ENCODE peak calls at places on chromosomes 7 and 10, in five cellular contexts. T, L, D, J and W are unnamed samples.

GRCh38 chr10:129323877-129324276 is 143.2 kb upstream of the MGMT start:
- DNase-seq in T (no peak), L (no peak), D (no peak), J (no peak), W (no peak)

GRCh38 chr7:77327067-77327931 is 88.8 kb downstream of the GSAP start:
- DNase-seq in T (peak), L (peak), D (peak), J (no peak), W (no peak)

GRCh38 chr10:49642311-49642710 is 28.5 kb downstream of the CHAT start:
- DNase-seq in T (no peak), L (no peak), D (no peak), J (no peak), W (no peak)

GRCh38 chr7:5300366-5300765 is 17.6 kb downstream of the SLC29A4 start:
- DNase-seq in T (no peak), L (no peak), D (no peak), J (no peak), W (no peak)

GRCh38 chr10:118547282-118547681 is 48.2 kb downstream of the PRLHR start:
- DNase-seq in T (no peak), L (no peak), D (no peak), J (no peak), W (no peak)

GRCh38 chr10:17910144-17910789 is 41.5 kb upstream of the SLC39A12 start:
- DNase-seq in T (no peak), L (peak), D (peak), J (peak), W (no peak)

GRCh38 chr7:112596260-112596659 is 115.5 kb downstream of the LSMEM1 start:
- DNase-seq in T (no peak), L (peak), D (no peak), J (no peak), W (no peak)

GRCh38 chr7:157552295-157552993 is 215.6 kb downstream of the DNAJB6 start:
- DNase-seq in T (peak), L (no peak), D (no peak), J (no peak), W (no peak)

DNA sequence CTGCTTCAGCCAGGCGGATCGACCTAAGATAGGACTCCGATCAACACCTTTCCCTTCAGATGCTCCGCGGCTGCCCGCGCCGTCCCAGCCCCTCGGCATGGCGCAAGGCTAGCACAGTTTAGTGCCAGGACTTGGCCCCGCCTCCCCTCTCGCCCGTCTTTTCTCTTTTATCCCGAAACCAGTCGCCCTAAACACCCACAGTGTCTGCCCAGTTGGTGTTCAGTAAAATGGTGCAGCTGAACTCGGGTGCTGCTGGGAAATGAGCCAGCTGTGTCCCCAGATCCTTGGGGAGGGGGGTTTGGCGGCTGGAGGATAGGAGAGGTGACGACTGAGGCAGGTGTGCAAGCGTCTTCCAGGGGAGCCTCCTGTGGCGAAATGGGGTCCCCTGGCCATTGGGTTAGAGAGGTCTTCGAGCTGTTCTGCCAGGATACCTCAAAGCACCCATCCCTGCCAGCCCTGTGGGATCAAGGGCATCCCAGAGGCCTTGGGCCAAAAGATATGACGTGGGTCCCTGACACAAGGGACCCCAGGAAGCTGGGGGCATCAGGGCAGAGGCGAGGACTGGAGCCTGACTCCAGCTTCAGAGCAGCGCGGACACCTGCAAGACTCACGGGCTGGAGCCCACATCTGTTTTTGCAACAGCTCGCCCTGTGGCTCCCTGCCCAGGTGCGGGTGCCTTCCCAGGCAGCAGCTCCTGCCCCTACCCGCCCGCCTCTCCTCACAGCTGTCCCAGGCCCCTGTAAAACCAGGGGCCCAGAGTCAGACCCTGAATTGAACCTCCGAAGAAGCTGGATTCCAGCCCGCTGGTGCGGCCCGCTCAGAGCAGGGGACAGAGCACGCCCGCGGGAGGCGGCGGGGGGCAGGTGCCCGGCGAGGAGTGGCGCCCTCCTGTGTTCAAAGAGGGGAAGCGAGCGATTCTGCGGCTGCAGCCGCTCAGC is 88.8 kb downstream of the BEND7 start:
- DNase-seq in T (peak), L (no peak), D (peak), J (peak), W (peak)
- H3K4me3 ChIP-seq in T (no peak), L (no peak), D (peak), J (peak), W (peak)

GRCh38 chr10:1362589-1363465 is 306.6 kb downstream of the WDR37 start:
- DNase-seq in T (no peak), L (no peak), D (no peak), J (no peak), W (no peak)

GRCh38 chr10:1360581-1361164 is 304.5 kb downstream of the WDR37 start:
- DNase-seq in T (no peak), L (no peak), D (no peak), J (no peak), W (no peak)

GRCh38 chr10:1359599-1359955 is 303.4 kb downstream of the WDR37 start:
- DNase-seq in T (no peak), L (no peak), D (no peak), J (no peak), W (no peak)

GRCh38 chr10:1360011-1360580 is 303.9 kb downstream of the WDR37 start:
- DNase-seq in T (no peak), L (no peak), D (no peak), J (no peak), W (no peak)

DNA sequence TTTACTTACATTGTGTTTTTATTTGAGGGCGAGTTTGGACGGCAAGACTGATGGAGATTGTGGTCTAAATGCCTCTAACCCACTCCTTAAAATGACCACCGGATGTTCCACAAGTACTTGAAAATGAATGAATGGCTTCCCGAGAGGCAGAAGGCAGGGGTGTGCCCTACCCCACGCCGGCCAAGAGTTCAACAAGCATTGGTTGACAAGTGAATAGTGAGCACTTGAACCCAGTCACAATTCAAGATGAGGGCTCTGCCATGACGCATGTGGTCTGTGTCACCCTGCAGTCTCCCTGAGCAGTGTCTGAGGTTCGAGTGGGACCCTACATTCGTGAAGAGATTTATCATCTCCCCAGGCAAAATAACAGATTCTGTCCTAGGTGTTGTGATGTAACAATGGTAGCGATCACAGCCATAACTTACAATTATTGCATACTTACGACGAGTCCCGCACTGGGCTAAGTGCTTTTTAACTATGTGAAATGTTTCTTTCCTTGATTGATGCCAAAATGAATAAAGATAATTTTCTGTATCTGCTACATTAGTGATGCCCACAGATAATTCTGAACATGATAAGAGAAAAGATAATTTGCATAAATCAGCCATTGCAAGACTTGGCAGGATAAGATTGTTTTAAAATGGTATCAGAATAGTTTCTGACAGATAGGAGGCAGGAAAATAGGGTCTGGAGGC is 305.4 kb downstream of the WDR37 start:
- DNase-seq in T (no peak), L (no peak), D (no peak), J (no peak), W (no peak)
- H3K4me3 ChIP-seq in T (no peak), L (no peak), D (no peak), J (no peak), W (no peak)

GRCh38 chr10:37857287-37858211 is at the start of gene ZNF248:
- DNase-seq in T (peak), L (peak), D (peak), J (peak), W (peak)

GRCh38 chr10:37854606-37855005 is 2.8 kb downstream of the ZNF248 start:
- DNase-seq in T (no peak), L (peak), D (peak), J (no peak), W (no peak)

GRCh38 chr10:37856881-37857286 is 526 bp downstream of the ZNF248 start:
- DNase-seq in T (peak), L (peak), D (peak), J (peak), W (peak)

GRCh38 chr10:37860494-37861190 is 3.2 kb upstream of the ZNF248 start:
- DNase-seq in T (no peak), L (peak), D (peak), J (peak), W (no peak)

DNA sequence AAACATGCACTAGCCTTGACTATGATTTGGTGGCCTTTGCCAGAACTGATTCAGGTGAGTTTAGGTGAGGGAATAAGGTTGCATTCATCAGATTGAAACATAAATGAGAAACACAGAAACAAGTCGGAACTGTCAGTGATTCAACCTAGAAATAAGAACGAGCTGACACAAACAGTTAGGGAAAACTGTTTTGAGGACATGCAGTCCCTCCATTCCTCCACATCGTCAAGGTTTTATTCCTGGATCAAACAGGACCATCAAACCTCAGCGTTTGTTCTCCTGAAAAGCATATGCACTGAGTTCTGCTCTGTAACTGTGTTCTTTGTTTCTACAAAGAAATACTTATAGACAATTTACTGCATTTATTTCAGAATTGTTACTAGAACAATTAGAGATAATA is 1.7 kb downstream of the ZNF248 start:
- DNase-seq in T (no peak), L (no peak), D (peak), J (no peak), W (no peak)
- H3K4me3 ChIP-seq in T (no peak), L (peak), D (peak), J (peak), W (no peak)

GRCh38 chr7:107998660-107999480 is 4.1 kb downstream of the LAMB1 start:
- DNase-seq in T (no peak), L (no peak), D (no peak), J (no peak), W (no peak)

GRCh38 chr7:107996072-107996824 is 6.7 kb downstream of the LAMB1 start:
- DNase-seq in T (no peak), L (peak), D (peak), J (no peak), W (no peak)

GRCh38 chr7:107999814-108000560 is 3.0 kb downstream of the LAMB1 start:
- DNase-seq in T (no peak), L (peak), D (no peak), J (no peak), W (no peak)

GRCh38 chr7:107995184-107996071 is 7.5 kb downstream of the LAMB1 start:
- DNase-seq in T (no peak), L (peak), D (peak), J (no peak), W (no peak)

DNA sequence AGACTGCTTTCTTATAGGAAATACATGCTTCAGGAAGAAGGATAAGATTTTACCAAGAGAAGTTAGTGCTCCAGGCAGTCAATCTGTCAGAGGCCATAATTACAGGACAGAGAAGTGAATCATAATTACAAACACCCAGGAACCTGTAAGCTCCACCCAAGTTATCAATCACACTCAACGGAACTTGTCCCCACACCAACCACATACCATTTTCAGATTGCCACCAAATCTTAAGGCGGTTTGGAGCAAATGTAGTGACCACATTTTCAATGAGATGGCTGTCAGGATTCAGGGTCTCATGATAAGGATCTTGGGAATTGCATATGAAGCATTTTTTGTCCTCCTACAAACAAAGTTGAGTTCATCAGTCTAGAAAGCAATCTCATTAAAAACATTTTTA is 4.8 kb downstream of the LAMB1 start:
- DNase-seq in T (no peak), L (no peak), D (peak), J (no peak), W (no peak)
- H3K4me3 ChIP-seq in T (no peak), L (no peak), D (peak), J (no peak), W (no peak)

GRCh38 chr10:26952094-26952493 is 91.3 kb upstream of the ABI1 start:
- DNase-seq in T (no peak), L (no peak), D (no peak), J (no peak), W (no peak)

GRCh38 chr10:26951650-26952049 is 90.9 kb upstream of the ABI1 start:
- DNase-seq in T (no peak), L (no peak), D (no peak), J (no peak), W (no peak)

GRCh38 chr10:26944261-26944882 is 83.6 kb upstream of the ABI1 start:
- DNase-seq in T (no peak), L (no peak), D (no peak), J (no peak), W (peak)

GRCh38 chr10:26950934-26951333 is 90.2 kb upstream of the ABI1 start:
- DNase-seq in T (no peak), L (no peak), D (no peak), J (no peak), W (no peak)

GRCh38 chr10:26946103-26946907 is 85.5 kb upstream of the ABI1 start:
- DNase-seq in T (no peak), L (no peak), D (peak), J (no peak), W (no peak)
- H3K4me3 ChIP-seq in T (no peak), L (no peak), D (no peak), J (no peak), W (no peak)